ENCODE peak calls at places on chromosome 13, in seven cellular contexts. M is pancreas; Q is lower lobe of right lung; U is SK-N-SH; L is CD8-positive, alpha-beta T cell; W is IMR-90; A is psoas muscle. H is an unnamed sample. For H3K27me3, the result is how much of the 10 kb centered on the place peaks cover.

GRCh38 chr13:44703371-44703770 is 127.2 kb upstream of the TSC22D1 start:
- DNase-seq in M (no peak), Q (no peak), U (no peak), L (no peak), W (peak), A (no peak), H (no peak)

GRCh38 chr13:73608731-73609485 is 525.3 kb downstream of the KLF12 start:
- DNase-seq in M (no peak), Q (no peak), U (no peak), L (no peak), W (no peak), A (no peak), H (no peak)

GRCh38 chr13:83622422-83622784 is 259.9 kb downstream of the SLITRK1 start:
- DNase-seq in M (no peak), Q (no peak), U (no peak), L (no peak), W (peak), A (no peak), H (no peak)

GRCh38 chr13:40152145-40152544 is 496.7 kb downstream of the COG6 start:
- DNase-seq in M (no peak), Q (no peak), U (no peak), L (no peak), W (peak), A (no peak), H (no peak)

GRCh38 chr13:111160648-111161047 is 45.5 kb downstream of the ARHGEF7 start:
- DNase-seq in M (no peak), Q (no peak), U (no peak), L (no peak), W (no peak), A (no peak), H (no peak)

GRCh38 chr13:113972451-113973217 is 1.2 kb downstream of the C13orf46 start:
- DNase-seq in M (peak), Q (peak), U (no peak), L (no peak), W (peak), A (peak), H (peak)

GRCh38 chr13:41763772-41764171 is 197.1 kb downstream of the VWA8 start:
- DNase-seq in M (no peak), Q (no peak), U (no peak), L (no peak), W (no peak), A (no peak), H (no peak)

GRCh38 chr13:57644106-57644505 is 12.6 kb downstream of the PCDH17 start:
- DNase-seq in M (no peak), Q (no peak), U (no peak), L (no peak), W (no peak), A (no peak), H (no peak)

GRCh38 chr13:22839554-22840286 is 341.1 kb upstream of the SGCG start:
- DNase-seq in M (no peak), Q (no peak), U (no peak), L (no peak), W (no peak), A (no peak), H (no peak)

GRCh38 chr13:28117689-28118377 is 17.5 kb upstream of the FLT3 start:
- DNase-seq in M (peak), Q (no peak), U (no peak), L (no peak), W (no peak), A (no peak), H (no peak)

GRCh38 chr13:93004919-93005318 is 221.7 kb upstream of the GPC6 start:
- DNase-seq in M (no peak), Q (no peak), U (no peak), L (no peak), W (peak), A (no peak), H (peak)

GRCh38 chr13:50425772-50426171 is 410.5 kb downstream of the KCNRG start:
- DNase-seq in M (no peak), Q (no peak), U (no peak), L (no peak), W (no peak), A (no peak), H (no peak)

GRCh38 chr13:33017410-33017929 is 1.2 kb downstream of the KL start:
- DNase-seq in M (no peak), Q (peak), U (no peak), L (peak), W (peak), A (peak), H (no peak)

GRCh38 chr13:93746589-93746988 is 520.0 kb downstream of the GPC6 start:
- DNase-seq in M (no peak), Q (no peak), U (no peak), L (no peak), W (no peak), A (no peak), H (no peak)

GRCh38 chr13:102589291-102589822 is 7.4 kb upstream of the TPP2 start:
- DNase-seq in M (no peak), Q (no peak), U (no peak), L (no peak), W (peak), A (no peak), H (no peak)

GRCh38 chr13:98206946-98207345 is 29.9 kb upstream of the RNF113B start:
- DNase-seq in M (no peak), Q (no peak), U (no peak), L (no peak), W (peak), A (no peak), H (no peak)

GRCh38 chr13:93080587-93080986 is 146.0 kb upstream of the GPC6 start:
- DNase-seq in M (no peak), Q (no peak), U (no peak), L (no peak), W (peak), A (no peak), H (peak)

GRCh38 chr13:26538363-26539317 is 18.8 kb upstream of the WASF3 start:
- DNase-seq in M (no peak), Q (no peak), U (no peak), L (no peak), W (no peak), A (no peak), H (no peak)

GRCh38 chr13:45316210-45316799 is 24.7 kb downstream of the TPT1 start:
- DNase-seq in M (no peak), Q (no peak), U (no peak), L (no peak), W (no peak), A (no peak), H (no peak)

GRCh38 chr13:70183041-70183440 is 74.8 kb upstream of the KLHL1 start:
- DNase-seq in M (no peak), Q (no peak), U (no peak), L (no peak), W (no peak), A (no peak), H (no peak)
- TF ChIP-seq CTCF in M (no peak), Q (no peak), U (no peak), L (no peak), W (no peak), A (no peak), H (no peak)

GRCh38 chr13:20305587-20305986 is 73.5 kb upstream of the GJB6 start:
- DNase-seq in M (no peak), Q (no peak), U (no peak), L (no peak), W (no peak), A (no peak), H (no peak)
- H3K27me3 ChIP-seq in M (under half), Q (under half), U (under half), L (under half), W (under half), A (under half), H (under half)

GRCh38 chr13:99654076-99654475 is 152.8 kb downstream of the TM9SF2 start:
- DNase-seq in M (no peak), Q (no peak), U (no peak), L (no peak), W (no peak), A (no peak), H (no peak)

GRCh38 chr13:99656843-99657506 is 155.7 kb downstream of the TM9SF2 start:
- DNase-seq in M (no peak), Q (no peak), U (no peak), L (peak), W (no peak), A (no peak), H (no peak)

GRCh38 chr13:99657848-99658265 is 156.6 kb downstream of the TM9SF2 start:
- DNase-seq in M (no peak), Q (peak), U (peak), L (peak), W (no peak), A (peak), H (no peak)

GRCh38 chr13:99655351-99656091 is 154.2 kb downstream of the TM9SF2 start:
- DNase-seq in M (no peak), Q (no peak), U (no peak), L (no peak), W (peak), A (no peak), H (no peak)

DNA sequence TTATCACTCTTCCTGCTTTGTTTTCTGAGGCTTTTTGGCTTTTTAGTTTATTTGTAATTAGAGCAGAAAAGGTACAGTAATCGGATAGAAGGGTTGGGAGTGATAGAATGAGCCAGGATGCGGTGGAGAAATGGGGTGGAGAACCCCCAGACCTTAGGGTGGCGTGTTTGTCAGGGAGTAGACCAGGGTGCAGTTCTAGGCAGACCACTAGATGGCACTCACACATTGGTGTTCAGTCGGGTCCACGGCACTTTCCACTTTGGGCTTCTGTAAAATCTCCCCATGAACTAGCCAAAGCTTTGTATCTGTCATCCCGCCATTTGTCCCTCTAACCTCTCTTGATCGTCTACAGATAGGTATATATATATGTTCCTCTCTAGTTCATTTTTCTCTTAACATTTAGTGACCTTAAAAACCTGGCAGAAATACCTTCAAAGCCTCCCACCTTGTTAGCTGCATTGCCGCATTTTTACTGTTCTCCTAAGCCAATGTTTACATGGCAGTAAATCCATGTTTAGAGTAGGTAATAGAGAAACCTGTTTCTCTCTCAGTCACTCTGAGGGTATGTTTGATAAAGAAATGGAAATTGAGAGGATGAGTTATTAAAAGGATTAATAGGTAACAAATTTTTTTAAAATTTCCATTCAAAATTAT is 154.9 kb downstream of the TM9SF2 start:
- DNase-seq in M (peak), Q (peak), U (peak), L (peak), W (peak), A (peak), H (peak)
- TF ChIP-seq CTCF in M (peak), Q (peak), U (peak), L (peak), W (peak), A (peak), H (peak)

DNA sequence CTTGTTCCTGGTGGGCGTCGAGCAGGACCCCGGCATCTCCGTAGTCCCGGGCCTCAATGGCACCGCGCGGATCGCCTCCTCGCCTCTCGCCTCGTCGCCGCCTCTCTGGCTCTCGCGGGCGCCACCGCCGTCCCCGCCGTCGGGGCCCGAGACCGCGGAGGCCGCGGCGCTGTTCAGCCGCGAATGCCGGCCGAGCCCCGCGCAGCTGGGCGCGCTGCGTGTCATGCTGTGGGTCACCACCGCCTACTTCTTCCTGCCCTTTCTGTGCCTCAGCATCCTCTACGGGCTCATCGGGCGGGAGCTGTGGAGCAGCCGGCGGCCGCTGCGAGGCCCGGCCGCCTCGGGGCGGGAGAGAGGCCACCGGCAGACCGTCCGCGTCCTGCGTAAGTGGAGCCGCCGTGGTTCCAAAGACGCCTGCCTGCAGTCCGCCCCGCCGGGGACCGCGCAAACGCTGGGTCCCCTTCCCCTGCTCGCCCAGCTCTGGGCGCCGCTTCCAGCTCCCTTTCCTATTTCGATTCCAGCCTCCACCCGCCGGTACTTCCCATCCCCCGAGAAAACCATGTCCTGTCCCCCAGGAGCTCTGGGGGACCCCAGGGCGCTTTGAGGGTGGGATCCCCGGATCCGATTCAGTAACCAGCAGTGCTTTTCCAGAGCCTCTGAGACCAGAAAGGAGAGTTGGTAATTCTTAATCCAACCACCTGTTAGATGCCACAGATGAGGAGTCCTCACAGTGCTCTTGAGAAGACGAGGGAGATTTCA is 897 bp downstream of the MLNR start:
- DNase-seq in M (peak), Q (no peak), U (peak), L (no peak), W (peak), A (no peak), H (no peak)
- H3K27me3 ChIP-seq in M (under half), Q (under half), U (under half), L (under half), W (half or more), A (half or more), H (under half)

GRCh38 chr13:76792680-76793334 is 93.4 kb downstream of the KCTD12 start:
- DNase-seq in M (no peak), Q (no peak), U (no peak), L (no peak), W (peak), A (no peak), H (no peak)

GRCh38 chr13:76795701-76796695 is 90.2 kb downstream of the KCTD12 start:
- DNase-seq in M (no peak), Q (no peak), U (no peak), L (no peak), W (peak), A (no peak), H (no peak)

GRCh38 chr13:76791290-76791664 is 94.9 kb downstream of the KCTD12 start:
- DNase-seq in M (no peak), Q (no peak), U (no peak), L (no peak), W (no peak), A (no peak), H (no peak)

DNA sequence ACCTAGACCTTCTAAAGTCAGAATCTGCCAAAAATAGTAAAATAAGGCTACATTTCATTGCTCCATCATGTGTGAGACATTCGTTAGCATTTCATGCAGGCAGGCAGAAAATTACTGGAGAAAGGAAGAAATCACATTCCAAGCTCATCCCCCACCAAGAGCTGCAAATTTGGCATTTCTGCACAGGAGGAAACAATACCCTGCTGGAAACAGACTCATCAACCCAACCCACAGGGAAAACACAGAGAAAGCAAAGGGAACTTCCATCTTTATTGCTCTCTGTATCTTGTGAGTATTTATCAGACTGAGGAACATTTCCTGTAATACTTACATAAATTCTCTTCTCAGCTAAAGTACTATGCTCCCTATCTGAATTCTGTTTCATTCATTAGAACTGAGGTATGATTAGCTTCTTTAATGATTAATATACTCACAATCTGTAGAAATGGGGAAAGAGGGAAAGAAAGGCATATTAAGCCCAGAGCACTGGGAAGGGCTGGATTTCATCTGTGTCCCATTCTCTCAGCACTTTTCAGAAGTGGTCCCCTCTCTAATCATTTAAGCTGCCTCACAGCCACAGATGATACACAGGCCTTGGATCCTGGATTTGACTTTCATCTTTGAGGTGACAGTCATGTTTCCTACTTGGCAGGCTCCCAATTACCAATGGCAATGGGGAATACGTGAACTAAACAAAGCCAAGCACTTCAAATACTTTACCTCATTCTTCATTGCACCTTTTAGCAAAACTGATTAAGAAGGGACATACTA is 95.5 kb downstream of the KCTD12 start:
- DNase-seq in M (no peak), Q (no peak), U (no peak), L (no peak), W (no peak), A (no peak), H (no peak)
- TF ChIP-seq CTCF in M (no peak), Q (no peak), U (no peak), L (no peak), W (no peak), A (no peak), H (no peak)

GRCh38 chr13:78680064-78680463 is 21.1 kb upstream of the OBI1 start:
- DNase-seq in M (no peak), Q (no peak), U (no peak), L (no peak), W (no peak), A (no peak), H (no peak)
- H3K27me3 ChIP-seq in M (under half), Q (under half), U (under half), L (under half), W (under half), A (under half), H (under half)

H was measured in BE2C.